ENCODE peak calls at places on chromosomes 13 and 19, in ten cellular contexts. M is MCF 10A, O is lower lobe of right lung, W is activated B cell treated with CpG ODN at 0.5 μM for 24 hours, J is ovary, N is HFF-Myc, Q is heart right ventricle, S is brain microvascular endothelial cell, Z is lung, R is mucosa of descending colon. Y is an unnamed sample.

GRCh38 chr13:103031332-103031873 is 34.8 kb downstream of the SLC10A2 start:
- DNase-seq in M (no peak), O (no peak), W (no peak), J (no peak), N (no peak), Q (no peak), S (no peak), Z (no peak), R (no peak), Y (no peak)

GRCh38 chr13:54536112-54536511 is 1507.5 kb downstream of the OLFM4 start:
- DNase-seq in M (peak), O (no peak), W (no peak), J (no peak), N (no peak), Q (no peak), S (no peak), Z (no peak), R (no peak), Y (no peak)

GRCh38 chr19:12868540-12869112 is 12.6 kb downstream of the DNASE2 start:
- DNase-seq in M (peak), O (no peak), W (no peak), J (no peak), N (no peak), Q (no peak), S (no peak), Z (no peak), R (no peak), Y (no peak)

GRCh38 chr19:47228168-47228936 is 2.6 kb downstream of the BBC3 start:
- DNase-seq in M (peak), O (peak), W (peak), J (peak), N (no peak), Q (peak), S (no peak), Z (no peak), R (peak), Y (no peak)

GRCh38 chr13:99434258-99434788 is 66.9 kb upstream of the TM9SF2 start:
- DNase-seq in M (no peak), O (no peak), W (no peak), J (no peak), N (no peak), Q (no peak), S (no peak), Z (no peak), R (peak), Y (no peak)

GRCh38 chr19:28553764-28554163 is 659.2 kb downstream of the UQCRFS1 start:
- DNase-seq in M (no peak), O (no peak), W (no peak), J (no peak), N (no peak), Q (no peak), S (no peak), Z (no peak), R (no peak), Y (no peak)

GRCh38 chr19:18506545-18506944 is 15.3 kb downstream of the ELL start:
- DNase-seq in M (no peak), O (no peak), W (no peak), J (no peak), N (no peak), Q (no peak), S (no peak), Z (no peak), R (no peak), Y (no peak)

GRCh38 chr13:93226623-93227279 is at the start of gene GPC6:
- DNase-seq in M (peak), O (no peak), W (no peak), J (peak), N (peak), Q (no peak), S (peak), Z (no peak), R (peak), Y (peak)

GRCh38 chr19:5674734-5675133 is 5.6 kb downstream of the MICOS13 start:
- DNase-seq in M (no peak), O (no peak), W (no peak), J (no peak), N (no peak), Q (no peak), S (no peak), Z (no peak), R (no peak), Y (no peak)

DNA sequence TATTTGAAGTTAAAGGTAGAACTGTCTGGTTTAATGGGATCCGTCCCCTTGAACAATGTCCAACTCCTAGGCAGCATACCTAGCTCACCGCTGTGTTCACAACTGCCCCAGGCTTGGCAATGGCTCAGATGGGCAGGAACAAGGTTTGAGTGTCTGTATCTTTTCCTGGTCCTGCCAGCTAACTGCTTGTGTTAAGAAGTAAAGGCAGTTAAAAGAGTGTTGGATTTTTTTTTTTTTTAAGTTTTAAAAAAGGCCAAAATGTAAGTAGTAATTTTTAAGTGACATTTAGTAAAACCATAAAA is 66.7 kb upstream of the FNDC3A start:
- DNase-seq in M (no peak), O (no peak), W (no peak), J (no peak), N (no peak), Q (no peak), S (no peak), Z (no peak), R (no peak), Y (no peak)
- TF ChIP-seq CTCF in M (no peak), O (no peak), W (no peak), J (no peak), N (no peak), Q (no peak), S (no peak), Z (no peak), R (no peak), Y (no peak)

GRCh38 chr19:30545752-30546151 is 173.6 kb downstream of the ZNF536 start:
- DNase-seq in M (no peak), O (no peak), W (no peak), J (no peak), N (no peak), Q (no peak), S (no peak), Z (no peak), R (no peak), Y (no peak)

GRCh38 chr19:30543243-30543945 is 171.2 kb downstream of the ZNF536 start:
- DNase-seq in M (no peak), O (no peak), W (no peak), J (no peak), N (no peak), Q (no peak), S (no peak), Z (no peak), R (no peak), Y (no peak)

GRCh38 chr19:30546332-30546731 is 174.1 kb downstream of the ZNF536 start:
- DNase-seq in M (no peak), O (no peak), W (no peak), J (no peak), N (no peak), Q (no peak), S (no peak), Z (no peak), R (no peak), Y (no peak)

GRCh38 chr19:30549151-30549550 is 177.0 kb downstream of the ZNF536 start:
- DNase-seq in M (no peak), O (no peak), W (no peak), J (no peak), N (no peak), Q (no peak), S (no peak), Z (no peak), R (no peak), Y (no peak)

GRCh38 chr19:30547192-30547591 is 175.0 kb downstream of the ZNF536 start:
- DNase-seq in M (no peak), O (no peak), W (no peak), J (no peak), N (no peak), Q (no peak), S (no peak), Z (no peak), R (no peak), Y (no peak)
- TF ChIP-seq CTCF in M (no peak), O (no peak), W (no peak), J (no peak), N (no peak), Q (no peak), S (no peak), Z (no peak), R (no peak), Y (no peak)

GRCh38 chr19:16620018-16620417 is 8.0 kb downstream of the MED26 start:
- DNase-seq in M (no peak), O (no peak), W (no peak), J (peak), N (no peak), Q (no peak), S (no peak), Z (no peak), R (no peak), Y (no peak)
- TF ChIP-seq CTCF in M (no peak), O (no peak), W (no peak), J (no peak), N (no peak), Q (no peak), S (no peak), Z (no peak), R (no peak), Y (no peak)

GRCh38 chr13:95745752-95746151 is 68.8 kb downstream of the DNAJC3 start:
- DNase-seq in M (no peak), O (no peak), W (no peak), J (no peak), N (no peak), Q (no peak), S (no peak), Z (no peak), R (no peak), Y (no peak)
- TF ChIP-seq CTCF in M (no peak), O (no peak), W (no peak), J (no peak), N (no peak), Q (no peak), S (peak), Z (no peak), R (no peak), Y (peak)

DNA sequence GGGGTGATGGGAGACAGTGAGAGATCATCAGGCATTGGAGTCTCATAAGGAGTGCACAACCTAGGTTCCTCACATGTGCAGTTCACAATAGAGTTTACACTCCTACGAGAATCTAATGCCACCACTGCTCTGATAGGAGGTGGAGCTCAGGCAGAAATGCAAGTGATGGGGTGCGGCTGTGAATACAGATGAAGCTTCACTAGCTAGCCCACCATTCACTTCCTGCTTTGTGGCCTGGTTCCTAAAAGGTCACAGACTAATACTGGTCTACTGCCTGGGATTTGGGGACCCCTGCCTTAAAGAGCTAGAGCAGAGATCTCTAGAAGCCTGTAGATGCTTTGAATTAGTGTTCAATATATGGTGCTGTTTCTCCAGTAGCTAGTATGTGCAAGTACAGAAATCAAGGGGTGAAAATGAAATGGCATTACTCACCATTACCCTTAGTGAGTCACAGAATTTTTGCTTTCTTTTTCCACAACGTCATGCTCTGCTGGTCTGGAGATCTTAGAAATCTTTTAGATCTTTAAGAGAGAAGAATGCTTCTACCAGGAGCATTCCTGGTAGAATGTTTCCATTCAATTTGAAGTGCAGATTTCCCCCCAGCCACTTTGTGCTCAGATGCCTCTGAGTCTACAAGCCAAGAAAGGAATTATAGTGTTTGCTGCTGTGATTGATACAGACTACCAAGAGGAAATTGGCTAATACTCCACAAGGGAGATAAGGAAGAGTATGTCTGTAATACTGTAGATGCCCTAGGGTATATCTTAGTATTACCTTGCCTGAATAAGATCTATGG is 2301.2 kb downstream of the PCDH9 start:
- DNase-seq in M (peak), O (no peak), W (no peak), J (no peak), N (peak), Q (no peak), S (peak), Z (no peak), R (no peak), Y (no peak)
- TF ChIP-seq CTCF in M (no peak), O (no peak), W (no peak), J (no peak), N (no peak), Q (no peak), S (no peak), Z (no peak), R (no peak), Y (no peak)

GRCh38 chr13:24627090-24627714 is 53.0 kb upstream of the ATP12A start:
- DNase-seq in M (no peak), O (no peak), W (no peak), J (no peak), N (no peak), Q (no peak), S (no peak), Z (no peak), R (peak), Y (peak)
- TF ChIP-seq CTCF in M (no peak), O (peak), W (no peak), J (no peak), N (peak), Q (peak), S (peak), Z (no peak), R (no peak), Y (peak)

GRCh38 chr13:75800545-75800944 is 164.4 kb downstream of the LMO7 start:
- DNase-seq in M (no peak), O (no peak), W (no peak), J (no peak), N (no peak), Q (no peak), S (no peak), Z (no peak), R (no peak), Y (no peak)
- TF ChIP-seq CTCF in M (no peak), O (no peak), W (no peak), J (no peak), N (no peak), Q (peak), S (no peak), Z (no peak), R (no peak), Y (no peak)

GRCh38 chr19:38055655-38056521 is 148.9 kb downstream of the SIPA1L3 start:
- DNase-seq in M (no peak), O (no peak), W (no peak), J (no peak), N (no peak), Q (no peak), S (no peak), Z (no peak), R (no peak), Y (no peak)
- TF ChIP-seq CTCF in M (no peak), O (no peak), W (no peak), J (no peak), N (no peak), Q (no peak), S (peak), Z (no peak), R (no peak), Y (no peak)

GRCh38 chr13:21060827-21061076 is 634 bp downstream of the LATS2 start:
- DNase-seq in M (no peak), O (no peak), W (no peak), J (peak), N (no peak), Q (peak), S (no peak), Z (no peak), R (no peak), Y (peak)

GRCh38 chr13:21063031-21063430 is 1.6 kb upstream of the LATS2 start:
- DNase-seq in M (no peak), O (no peak), W (no peak), J (no peak), N (no peak), Q (no peak), S (no peak), Z (no peak), R (no peak), Y (no peak)

GRCh38 chr13:21058361-21058760 is 3.0 kb downstream of the LATS2 start:
- DNase-seq in M (peak), O (no peak), W (no peak), J (no peak), N (no peak), Q (no peak), S (no peak), Z (no peak), R (peak), Y (no peak)

GRCh38 chr13:21061077-21061945 is at the start of gene LATS2:
- DNase-seq in M (peak), O (peak), W (peak), J (peak), N (peak), Q (peak), S (peak), Z (peak), R (peak), Y (peak)

GRCh38 chr13:21060063-21060826 is 1.1 kb downstream of the LATS2 start:
- DNase-seq in M (peak), O (peak), W (peak), J (peak), N (no peak), Q (peak), S (no peak), Z (no peak), R (peak), Y (peak)
- TF ChIP-seq CTCF in M (no peak), O (no peak), W (no peak), J (no peak), N (no peak), Q (peak), S (no peak), Z (no peak), R (no peak), Y (no peak)

GRCh38 chr19:38374332-38375097 is at the start of gene PSMD8:
- DNase-seq in M (peak), O (peak), W (peak), J (peak), N (peak), Q (peak), S (peak), Z (peak), R (peak), Y (peak)
- TF ChIP-seq CTCF in M (no peak), O (peak), W (no peak), J (peak), N (peak), Q (peak), S (peak), Z (no peak), R (peak), Y (peak)